ENCODE peak calls at places on chromosomes 5 and 9, in five cellular contexts. One of them, this sample, is unnamed.

GRCh38 chr5:109597893-109598292 is 91.8 kb upstream of the MAN2A1 start:
- DNase-seq in hepatocyte: no peak
- DNase-seq in neuronal stem cell: no peak
- DNase-seq in mesenchymal stem cell: no peak
- DNase-seq in CD4-positive, alpha-beta T cell: no peak
- DNase-seq in this sample: no peak

GRCh38 chr5:114467141-114467540 is 105.3 kb downstream of the KCNN2 start:
- DNase-seq in CD4-positive, alpha-beta T cell: no peak
- DNase-seq in hepatocyte: no peak
- DNase-seq in mesenchymal stem cell: peak
- DNase-seq in neuronal stem cell: no peak
- DNase-seq in this sample: no peak

GRCh38 chr5:180596668-180597231 is 5.5 kb upstream of the SCGB3A1 start:
- DNase-seq in CD4-positive, alpha-beta T cell: no peak
- DNase-seq in neuronal stem cell: no peak
- DNase-seq in mesenchymal stem cell: no peak
- DNase-seq in hepatocyte: no peak
- DNase-seq in this sample: no peak

GRCh38 chr9:127712851-127713250 is 2.6 kb downstream of the PTRH1 start:
- DNase-seq in CD4-positive, alpha-beta T cell: no peak
- DNase-seq in neuronal stem cell: no peak
- DNase-seq in mesenchymal stem cell: no peak
- DNase-seq in hepatocyte: no peak
- DNase-seq in this sample: no peak

GRCh38 chr9:8401961-8402701 is 602.6 kb upstream of the DMAC1 start:
- DNase-seq in mesenchymal stem cell: no peak
- DNase-seq in neuronal stem cell: no peak
- DNase-seq in CD4-positive, alpha-beta T cell: no peak
- DNase-seq in hepatocyte: no peak
- DNase-seq in this sample: no peak

GRCh38 chr5:17315710-17316221 is 98.3 kb downstream of the BASP1 start:
- DNase-seq in hepatocyte: no peak
- DNase-seq in neuronal stem cell: no peak
- DNase-seq in mesenchymal stem cell: peak
- DNase-seq in CD4-positive, alpha-beta T cell: no peak
- DNase-seq in this sample: no peak

GRCh38 chr9:126860757-126861466 is 473 bp downstream of the ZBTB34 start:
- DNase-seq in CD4-positive, alpha-beta T cell: no peak
- DNase-seq in mesenchymal stem cell: peak
- DNase-seq in neuronal stem cell: no peak
- DNase-seq in hepatocyte: no peak
- DNase-seq in this sample: no peak

GRCh38 chr5:34001231-34001935 is 6.5 kb downstream of the AMACR start:
- DNase-seq in CD4-positive, alpha-beta T cell: no peak
- DNase-seq in neuronal stem cell: no peak
- DNase-seq in hepatocyte: peak
- DNase-seq in mesenchymal stem cell: no peak
- DNase-seq in this sample: no peak

GRCh38 chr5:169814522-169814921 is 165.8 kb downstream of the INSYN2B start:
- DNase-seq in hepatocyte: no peak
- DNase-seq in mesenchymal stem cell: no peak
- DNase-seq in CD4-positive, alpha-beta T cell: no peak
- DNase-seq in neuronal stem cell: no peak
- DNase-seq in this sample: no peak

GRCh38 chr9:38036359-38037084 is 32.5 kb downstream of the SHB start:
- DNase-seq in mesenchymal stem cell: peak
- DNase-seq in neuronal stem cell: no peak
- DNase-seq in hepatocyte: no peak
- DNase-seq in CD4-positive, alpha-beta T cell: no peak
- DNase-seq in this sample: no peak

GRCh38 chr9:2821855-2822254 is 22.0 kb downstream of the PUM3 start:
- DNase-seq in neuronal stem cell: no peak
- DNase-seq in hepatocyte: no peak
- DNase-seq in CD4-positive, alpha-beta T cell: no peak
- DNase-seq in mesenchymal stem cell: no peak
- DNase-seq in this sample: no peak

GRCh38 chr9:112050544-112051475 is 124.3 kb downstream of the SUSD1 start:
- DNase-seq in neuronal stem cell: no peak
- DNase-seq in mesenchymal stem cell: peak
- DNase-seq in CD4-positive, alpha-beta T cell: no peak
- DNase-seq in hepatocyte: peak
- DNase-seq in this sample: no peak

GRCh38 chr5:164184158-164184557 is 678.7 kb downstream of the MAT2B start:
- DNase-seq in mesenchymal stem cell: no peak
- DNase-seq in CD4-positive, alpha-beta T cell: no peak
- DNase-seq in hepatocyte: no peak
- DNase-seq in neuronal stem cell: peak
- DNase-seq in this sample: no peak

GRCh38 chr9:36836486-36836885 is 197.6 kb downstream of the PAX5 start:
- DNase-seq in neuronal stem cell: no peak
- DNase-seq in hepatocyte: no peak
- DNase-seq in mesenchymal stem cell: no peak
- DNase-seq in CD4-positive, alpha-beta T cell: no peak
- DNase-seq in this sample: no peak

GRCh38 chr5:67215592-67216471 is 19.2 kb upstream of the CD180 start:
- DNase-seq in mesenchymal stem cell: peak
- DNase-seq in hepatocyte: peak
- DNase-seq in CD4-positive, alpha-beta T cell: peak
- DNase-seq in neuronal stem cell: no peak
- DNase-seq in this sample: no peak

GRCh38 chr9:68505681-68506409 is 34.8 kb downstream of the TMEM252 start:
- DNase-seq in hepatocyte: no peak
- DNase-seq in mesenchymal stem cell: no peak
- DNase-seq in CD4-positive, alpha-beta T cell: no peak
- DNase-seq in neuronal stem cell: no peak
- DNase-seq in this sample: no peak

GRCh38 chr5:142301487-142302035 is 23.3 kb downstream of the SPRY4 start:
- DNase-seq in CD4-positive, alpha-beta T cell: no peak
- DNase-seq in neuronal stem cell: no peak
- DNase-seq in hepatocyte: no peak
- DNase-seq in mesenchymal stem cell: no peak
- DNase-seq in this sample: no peak

GRCh38 chr5:175889910-175890684 is 18.7 kb downstream of the CPLX2 start:
- DNase-seq in neuronal stem cell: no peak
- DNase-seq in CD4-positive, alpha-beta T cell: no peak
- DNase-seq in mesenchymal stem cell: no peak
- DNase-seq in hepatocyte: peak
- DNase-seq in this sample: no peak

GRCh38 chr9:129709471-129710460 is 43.1 kb downstream of the PTGES start:
- DNase-seq in neuronal stem cell: no peak
- DNase-seq in CD4-positive, alpha-beta T cell: no peak
- DNase-seq in hepatocyte: no peak
- DNase-seq in mesenchymal stem cell: no peak
- DNase-seq in this sample: no peak

GRCh38 chr9:4691794-4692193 is 12.4 kb downstream of the CDC37L1 start:
- DNase-seq in hepatocyte: no peak
- DNase-seq in neuronal stem cell: no peak
- DNase-seq in mesenchymal stem cell: no peak
- DNase-seq in CD4-positive, alpha-beta T cell: no peak
- DNase-seq in this sample: no peak

GRCh38 chr5:88952996-88953643 is 70.1 kb upstream of the MEF2C start:
- DNase-seq in neuronal stem cell: no peak
- DNase-seq in hepatocyte: no peak
- DNase-seq in CD4-positive, alpha-beta T cell: no peak
- DNase-seq in mesenchymal stem cell: no peak
- DNase-seq in this sample: no peak
- H3K27ac ChIP-seq in neuronal stem cell: no peak
- H3K27ac ChIP-seq in hepatocyte: no peak
- H3K27ac ChIP-seq in CD4-positive, alpha-beta T cell: no peak
- H3K27ac ChIP-seq in mesenchymal stem cell: no peak
- H3K27ac ChIP-seq in this sample: no peak

DNA sequence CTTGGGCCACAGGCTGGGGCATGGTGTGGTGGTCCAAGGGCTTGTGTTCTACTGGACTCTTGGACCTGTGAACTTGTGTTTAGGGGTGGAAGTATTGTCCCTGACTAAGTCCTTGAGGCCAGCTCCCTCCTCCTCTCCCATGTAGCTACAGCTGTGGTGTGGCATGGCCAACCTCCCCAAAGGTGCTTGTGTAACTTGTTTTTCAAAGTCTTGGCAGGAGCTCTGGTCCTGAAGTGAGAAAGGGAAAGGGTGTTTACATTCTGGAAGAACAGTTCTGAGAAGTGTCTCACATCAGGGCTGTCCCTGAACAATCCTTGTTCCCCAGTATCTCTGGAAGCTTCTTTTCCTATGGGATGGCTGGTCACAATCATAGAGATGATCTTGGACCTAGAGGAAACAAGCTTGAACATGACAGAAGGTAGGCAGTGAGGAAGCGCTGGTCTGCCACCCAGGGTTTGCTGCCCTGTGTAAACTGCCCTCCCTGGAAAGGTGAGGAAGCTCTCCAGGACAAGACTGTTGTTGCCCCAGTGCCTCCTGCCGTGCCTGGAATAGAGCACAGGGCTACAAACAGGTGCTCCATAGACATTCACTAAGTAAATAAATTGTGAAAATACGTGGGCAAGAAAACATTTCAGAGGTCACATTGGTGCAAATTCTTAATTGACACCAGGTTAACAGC is 64.6 kb upstream of the KLF9 start:
- DNase-seq in mesenchymal stem cell: peak
- DNase-seq in hepatocyte: peak
- DNase-seq in neuronal stem cell: no peak
- DNase-seq in CD4-positive, alpha-beta T cell: no peak
- DNase-seq in this sample: no peak
- H3K27ac ChIP-seq in mesenchymal stem cell: no peak
- H3K27ac ChIP-seq in hepatocyte: peak
- H3K27ac ChIP-seq in neuronal stem cell: no peak
- H3K27ac ChIP-seq in CD4-positive, alpha-beta T cell: no peak
- H3K27ac ChIP-seq in this sample: peak

GRCh38 chr9:107739601-107740082 is 250.1 kb upstream of the KLF4 start:
- DNase-seq in hepatocyte: no peak
- DNase-seq in CD4-positive, alpha-beta T cell: no peak
- DNase-seq in neuronal stem cell: no peak
- DNase-seq in mesenchymal stem cell: no peak
- DNase-seq in this sample: peak

GRCh38 chr9:107744873-107745272 is 255.3 kb upstream of the KLF4 start:
- DNase-seq in neuronal stem cell: no peak
- DNase-seq in mesenchymal stem cell: no peak
- DNase-seq in CD4-positive, alpha-beta T cell: no peak
- DNase-seq in hepatocyte: no peak
- DNase-seq in this sample: no peak

GRCh38 chr9:107738789-107739188 is 249.2 kb upstream of the KLF4 start:
- DNase-seq in hepatocyte: no peak
- DNase-seq in CD4-positive, alpha-beta T cell: no peak
- DNase-seq in neuronal stem cell: no peak
- DNase-seq in mesenchymal stem cell: no peak
- DNase-seq in this sample: no peak

GRCh38 chr9:107740088-107740980 is 250.8 kb upstream of the KLF4 start:
- DNase-seq in mesenchymal stem cell: no peak
- DNase-seq in hepatocyte: no peak
- DNase-seq in CD4-positive, alpha-beta T cell: no peak
- DNase-seq in neuronal stem cell: no peak
- DNase-seq in this sample: no peak

DNA sequence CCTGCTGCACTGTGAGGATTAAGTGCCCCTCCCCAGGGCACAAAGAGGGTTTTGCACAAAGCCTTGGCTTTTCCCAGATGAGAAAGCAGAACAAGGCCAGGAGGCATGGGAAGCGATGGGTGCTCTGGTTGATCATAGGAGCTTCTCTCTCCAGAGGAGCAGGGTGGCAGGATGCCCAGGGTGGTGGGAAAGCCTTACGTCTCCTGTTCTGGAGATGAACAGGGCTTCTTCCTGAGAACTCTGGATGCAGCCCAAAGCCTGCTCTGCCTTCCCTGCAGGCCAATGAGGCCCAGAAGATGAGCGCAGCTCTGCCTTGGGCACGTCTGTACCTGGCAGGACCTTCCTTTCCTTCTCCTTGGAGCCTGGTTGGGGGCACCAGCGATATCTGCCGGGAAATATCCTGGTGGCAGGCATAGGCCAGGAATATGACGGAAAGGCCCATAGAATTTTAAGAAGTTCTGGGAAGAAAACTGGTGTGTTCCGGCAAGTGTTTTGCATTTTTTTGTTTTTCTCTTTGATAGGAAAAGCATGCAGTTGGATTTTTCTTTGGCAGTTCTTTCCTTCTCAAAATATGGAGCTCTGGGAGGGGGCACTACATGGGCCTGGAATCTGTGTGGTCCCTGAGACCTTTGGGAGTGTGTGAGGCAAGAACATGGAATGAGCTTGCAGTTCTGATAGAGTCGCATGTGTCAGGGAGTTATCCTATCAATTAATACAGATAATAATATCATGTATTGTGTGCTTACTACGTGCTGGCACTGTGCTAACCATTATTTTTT is 253.2 kb upstream of the KLF4 start:
- DNase-seq in hepatocyte: no peak
- DNase-seq in mesenchymal stem cell: no peak
- DNase-seq in neuronal stem cell: no peak
- DNase-seq in CD4-positive, alpha-beta T cell: no peak
- DNase-seq in this sample: no peak
- H3K27ac ChIP-seq in hepatocyte: no peak
- H3K27ac ChIP-seq in mesenchymal stem cell: no peak
- H3K27ac ChIP-seq in neuronal stem cell: no peak
- H3K27ac ChIP-seq in CD4-positive, alpha-beta T cell: no peak
- H3K27ac ChIP-seq in this sample: no peak

GRCh38 chr5:150153957-150154617 is 1.6 kb downstream of the PDGFRB start:
- DNase-seq in hepatocyte: peak
- DNase-seq in CD4-positive, alpha-beta T cell: no peak
- DNase-seq in mesenchymal stem cell: peak
- DNase-seq in neuronal stem cell: no peak
- DNase-seq in this sample: no peak

GRCh38 chr5:150154618-150155134 is 969 bp downstream of the PDGFRB start:
- DNase-seq in mesenchymal stem cell: no peak
- DNase-seq in neuronal stem cell: no peak
- DNase-seq in CD4-positive, alpha-beta T cell: no peak
- DNase-seq in hepatocyte: no peak
- DNase-seq in this sample: no peak

GRCh38 chr5:150156540-150156939 is 895 bp upstream of the PDGFRB start:
- DNase-seq in hepatocyte: no peak
- DNase-seq in mesenchymal stem cell: no peak
- DNase-seq in neuronal stem cell: no peak
- DNase-seq in CD4-positive, alpha-beta T cell: no peak
- DNase-seq in this sample: no peak

GRCh38 chr5:150156033-150156381 is 362 bp upstream of the PDGFRB start:
- DNase-seq in hepatocyte: no peak
- DNase-seq in CD4-positive, alpha-beta T cell: no peak
- DNase-seq in neuronal stem cell: no peak
- DNase-seq in mesenchymal stem cell: no peak
- DNase-seq in this sample: no peak

DNA sequence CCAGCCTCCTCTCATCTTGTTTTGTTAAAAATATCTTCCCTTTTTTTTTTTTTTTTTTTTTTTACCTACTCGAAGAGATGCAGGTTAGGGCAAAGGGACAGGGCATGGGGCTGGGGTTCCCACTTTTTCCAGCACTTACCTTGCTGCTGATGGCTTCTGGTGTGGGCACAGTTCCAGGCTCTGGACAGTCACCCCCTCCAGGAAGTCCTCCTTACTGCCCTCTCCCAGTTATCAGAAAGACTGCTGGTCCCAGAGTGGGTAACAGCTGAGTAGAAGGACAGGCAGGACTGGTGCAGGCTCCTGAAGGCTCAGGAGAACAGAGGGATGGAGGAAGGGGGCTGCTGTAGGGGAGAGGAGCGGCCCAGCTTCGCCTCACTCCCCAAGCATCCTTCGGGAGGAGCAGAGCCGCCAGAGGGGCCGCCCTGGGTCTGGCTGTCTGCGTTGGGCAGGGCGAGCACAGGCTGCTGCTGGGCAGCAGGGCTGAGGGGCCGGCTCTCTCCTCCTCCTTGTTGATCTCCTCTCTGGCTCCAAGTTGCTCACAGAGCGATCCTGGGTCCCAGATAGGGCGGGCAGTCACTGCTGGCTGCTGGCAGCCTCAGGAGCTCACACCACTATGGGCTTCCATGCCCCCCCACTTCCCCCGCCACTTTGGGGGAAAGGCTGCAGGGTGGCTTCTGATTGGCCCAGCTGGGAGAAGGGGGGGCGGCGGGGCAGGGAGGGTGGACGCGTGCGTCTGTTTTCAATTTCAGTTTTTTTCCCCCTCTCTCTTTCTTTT is at the start of gene PDGFRB:
- DNase-seq in CD4-positive, alpha-beta T cell: no peak
- DNase-seq in neuronal stem cell: peak
- DNase-seq in hepatocyte: peak
- DNase-seq in mesenchymal stem cell: peak
- DNase-seq in this sample: peak
- H3K27ac ChIP-seq in CD4-positive, alpha-beta T cell: no peak
- H3K27ac ChIP-seq in neuronal stem cell: peak
- H3K27ac ChIP-seq in hepatocyte: peak
- H3K27ac ChIP-seq in mesenchymal stem cell: peak
- H3K27ac ChIP-seq in this sample: peak

This sample was measured in caudate nucleus.